ENCODE peak calls at places on chromosomes 13 and 19, in five cellular contexts. L is cardiac fibroblast, G is breast epithelium, N is left ventricle myocardium superior, I is tibial nerve. T is an unnamed sample.

GRCh38 chr13:112990783-112991182 is 21.8 kb downstream of the MCF2L start:
- DNase-seq in L (no peak), G (peak), I (no peak), N (no peak), T (no peak)

GRCh38 chr19:3176715-3177501 is 1.7 kb upstream of the S1PR4 start:
- DNase-seq in G (no peak), L (peak), I (no peak), N (no peak), T (no peak)

GRCh38 chr19:2047449-2048103 is 3.5 kb downstream of the MKNK2 start:
- DNase-seq in L (peak), N (peak), G (no peak), I (no peak), T (no peak)

GRCh38 chr13:63463782-63464610 is 2048.3 kb upstream of the PCDH20 start:
- DNase-seq in L (no peak), N (no peak), G (no peak), I (no peak), T (no peak)

GRCh38 chr19:11092181-11092538 is 2.9 kb downstream of the LDLR start:
- DNase-seq in L (peak), I (no peak), N (no peak), G (no peak), T (no peak)

GRCh38 chr19:3942790-3943409 is 10.0 kb downstream of the NMRK2 start:
- DNase-seq in I (no peak), G (no peak), L (no peak), N (peak), T (no peak)

GRCh38 chr19:12891553-12892021 is 627 bp downstream of the GCDH start:
- DNase-seq in L (no peak), I (no peak), G (no peak), N (no peak), T (no peak)

GRCh38 chr13:45448965-45449559 is 15.7 kb upstream of the COG3 start:
- DNase-seq in N (no peak), L (no peak), G (no peak), I (no peak), T (no peak)

GRCh38 chr19:14113762-14114414 is 3.7 kb downstream of the PRKACA start:
- DNase-seq in I (no peak), L (no peak), G (no peak), N (peak), T (no peak)

GRCh38 chr13:51629711-51630575 is 45.7 kb downstream of the WDFY2 start:
- DNase-seq in N (no peak), L (no peak), I (no peak), G (no peak), T (no peak)

T was measured in substantia nigra.